ENCODE peak calls at places on chromosomes 2 and 18, in nine cellular contexts. One of them, this sample, is unnamed.

GRCh38 chr2:9263388-9263787 is 56.8 kb downstream of the ASAP2 start:
- DNase-seq in HCT116: no peak
- DNase-seq in EH: peak
- DNase-seq in activated CD4-positive, alpha-beta T cell treated with anti-CD3 and anti-CD28 coated beads, Interleukin-2, amount 50 U/mL, for 1 hour: no peak
- DNase-seq in activated naive CD4-positive, alpha-beta T cell: no peak
- DNase-seq in stimulated activated CD8-positive, alpha-beta memory T cell treated with anti-CD3 and anti-CD28 coated beads, Interleukin-2, amount 100 ng/mL, for 1 hour: no peak
- DNase-seq in stomach: no peak
- DNase-seq in H54: no peak
- DNase-seq in activated T-helper 9 cell treated with anti-CD3 and anti-CD28 coated beads, Interleukin-2, amount 50 U/mL, for 16 hours: no peak
- DNase-seq in this sample: no peak

GRCh38 chr2:159317392-159318088 is 31.0 kb upstream of the WDSUB1 start:
- DNase-seq in HCT116: no peak
- DNase-seq in EH: peak
- DNase-seq in activated CD4-positive, alpha-beta T cell treated with anti-CD3 and anti-CD28 coated beads, Interleukin-2, amount 50 U/mL, for 1 hour: no peak
- DNase-seq in activated naive CD4-positive, alpha-beta T cell: no peak
- DNase-seq in stimulated activated CD8-positive, alpha-beta memory T cell treated with anti-CD3 and anti-CD28 coated beads, Interleukin-2, amount 100 ng/mL, for 1 hour: no peak
- DNase-seq in stomach: no peak
- DNase-seq in H54: no peak
- DNase-seq in activated T-helper 9 cell treated with anti-CD3 and anti-CD28 coated beads, Interleukin-2, amount 50 U/mL, for 16 hours: no peak
- DNase-seq in this sample: no peak

GRCh38 chr2:71586471-71586870 is 133.1 kb downstream of the DYSF start:
- DNase-seq in HCT116: no peak
- DNase-seq in EH: no peak
- DNase-seq in activated CD4-positive, alpha-beta T cell treated with anti-CD3 and anti-CD28 coated beads, Interleukin-2, amount 50 U/mL, for 1 hour: no peak
- DNase-seq in activated naive CD4-positive, alpha-beta T cell: no peak
- DNase-seq in stimulated activated CD8-positive, alpha-beta memory T cell treated with anti-CD3 and anti-CD28 coated beads, Interleukin-2, amount 100 ng/mL, for 1 hour: no peak
- DNase-seq in stomach: no peak
- DNase-seq in H54: no peak
- DNase-seq in activated T-helper 9 cell treated with anti-CD3 and anti-CD28 coated beads, Interleukin-2, amount 50 U/mL, for 16 hours: no peak
- DNase-seq in this sample: no peak

GRCh38 chr2:154912215-154912614 is 213.7 kb downstream of the KCNJ3 start:
- DNase-seq in HCT116: no peak
- DNase-seq in EH: no peak
- DNase-seq in activated CD4-positive, alpha-beta T cell treated with anti-CD3 and anti-CD28 coated beads, Interleukin-2, amount 50 U/mL, for 1 hour: no peak
- DNase-seq in activated naive CD4-positive, alpha-beta T cell: no peak
- DNase-seq in stimulated activated CD8-positive, alpha-beta memory T cell treated with anti-CD3 and anti-CD28 coated beads, Interleukin-2, amount 100 ng/mL, for 1 hour: no peak
- DNase-seq in stomach: no peak
- DNase-seq in H54: no peak
- DNase-seq in activated T-helper 9 cell treated with anti-CD3 and anti-CD28 coated beads, Interleukin-2, amount 50 U/mL, for 16 hours: no peak
- DNase-seq in this sample: no peak

GRCh38 chr2:95296036-95296435 is 1.1 kb upstream of the KCNIP3 start:
- DNase-seq in HCT116: no peak
- DNase-seq in EH: no peak
- DNase-seq in activated CD4-positive, alpha-beta T cell treated with anti-CD3 and anti-CD28 coated beads, Interleukin-2, amount 50 U/mL, for 1 hour: no peak
- DNase-seq in activated naive CD4-positive, alpha-beta T cell: no peak
- DNase-seq in stimulated activated CD8-positive, alpha-beta memory T cell treated with anti-CD3 and anti-CD28 coated beads, Interleukin-2, amount 100 ng/mL, for 1 hour: no peak
- DNase-seq in stomach: no peak
- DNase-seq in H54: no peak
- DNase-seq in activated T-helper 9 cell treated with anti-CD3 and anti-CD28 coated beads, Interleukin-2, amount 50 U/mL, for 16 hours: no peak
- DNase-seq in this sample: no peak

GRCh38 chr18:48621815-48622555 is 83.2 kb downstream of the CTIF start:
- DNase-seq in HCT116: no peak
- DNase-seq in EH: peak
- DNase-seq in activated CD4-positive, alpha-beta T cell treated with anti-CD3 and anti-CD28 coated beads, Interleukin-2, amount 50 U/mL, for 1 hour: no peak
- DNase-seq in activated naive CD4-positive, alpha-beta T cell: no peak
- DNase-seq in stimulated activated CD8-positive, alpha-beta memory T cell treated with anti-CD3 and anti-CD28 coated beads, Interleukin-2, amount 100 ng/mL, for 1 hour: no peak
- DNase-seq in stomach: no peak
- DNase-seq in H54: no peak
- DNase-seq in activated T-helper 9 cell treated with anti-CD3 and anti-CD28 coated beads, Interleukin-2, amount 50 U/mL, for 16 hours: no peak
- DNase-seq in this sample: no peak

GRCh38 chr2:26033270-26033768 is 565 bp upstream of the RAB10 start:
- DNase-seq in HCT116: peak
- DNase-seq in EH: peak
- DNase-seq in activated CD4-positive, alpha-beta T cell treated with anti-CD3 and anti-CD28 coated beads, Interleukin-2, amount 50 U/mL, for 1 hour: no peak
- DNase-seq in activated naive CD4-positive, alpha-beta T cell: no peak
- DNase-seq in stimulated activated CD8-positive, alpha-beta memory T cell treated with anti-CD3 and anti-CD28 coated beads, Interleukin-2, amount 100 ng/mL, for 1 hour: no peak
- DNase-seq in stomach: peak
- DNase-seq in H54: peak
- DNase-seq in activated T-helper 9 cell treated with anti-CD3 and anti-CD28 coated beads, Interleukin-2, amount 50 U/mL, for 16 hours: no peak
- DNase-seq in this sample: peak

GRCh38 chr18:60117321-60117720 is 217.5 kb downstream of the PMAIP1 start:
- DNase-seq in HCT116: no peak
- DNase-seq in EH: no peak
- DNase-seq in activated CD4-positive, alpha-beta T cell treated with anti-CD3 and anti-CD28 coated beads, Interleukin-2, amount 50 U/mL, for 1 hour: no peak
- DNase-seq in activated naive CD4-positive, alpha-beta T cell: no peak
- DNase-seq in stimulated activated CD8-positive, alpha-beta memory T cell treated with anti-CD3 and anti-CD28 coated beads, Interleukin-2, amount 100 ng/mL, for 1 hour: no peak
- DNase-seq in stomach: no peak
- DNase-seq in H54: no peak
- DNase-seq in activated T-helper 9 cell treated with anti-CD3 and anti-CD28 coated beads, Interleukin-2, amount 50 U/mL, for 16 hours: no peak
- DNase-seq in this sample: no peak

GRCh38 chr2:33598472-33599174 is 476 bp downstream of the FAM98A start:
- DNase-seq in HCT116: no peak
- DNase-seq in EH: peak
- DNase-seq in activated CD4-positive, alpha-beta T cell treated with anti-CD3 and anti-CD28 coated beads, Interleukin-2, amount 50 U/mL, for 1 hour: peak
- DNase-seq in activated naive CD4-positive, alpha-beta T cell: peak
- DNase-seq in stimulated activated CD8-positive, alpha-beta memory T cell treated with anti-CD3 and anti-CD28 coated beads, Interleukin-2, amount 100 ng/mL, for 1 hour: no peak
- DNase-seq in stomach: no peak
- DNase-seq in H54: peak
- DNase-seq in activated T-helper 9 cell treated with anti-CD3 and anti-CD28 coated beads, Interleukin-2, amount 50 U/mL, for 16 hours: peak
- DNase-seq in this sample: peak

GRCh38 chr2:170340693-170341068 is 162.7 kb downstream of the MYO3B start:
- DNase-seq in HCT116: no peak
- DNase-seq in EH: no peak
- DNase-seq in activated CD4-positive, alpha-beta T cell treated with anti-CD3 and anti-CD28 coated beads, Interleukin-2, amount 50 U/mL, for 1 hour: no peak
- DNase-seq in activated naive CD4-positive, alpha-beta T cell: no peak
- DNase-seq in stimulated activated CD8-positive, alpha-beta memory T cell treated with anti-CD3 and anti-CD28 coated beads, Interleukin-2, amount 100 ng/mL, for 1 hour: no peak
- DNase-seq in stomach: no peak
- DNase-seq in H54: no peak
- DNase-seq in activated T-helper 9 cell treated with anti-CD3 and anti-CD28 coated beads, Interleukin-2, amount 50 U/mL, for 16 hours: no peak
- DNase-seq in this sample: no peak

GRCh38 chr2:209472386-209472832 is 48.6 kb downstream of the MAP2 start:
- DNase-seq in HCT116: no peak
- DNase-seq in EH: peak
- DNase-seq in activated CD4-positive, alpha-beta T cell treated with anti-CD3 and anti-CD28 coated beads, Interleukin-2, amount 50 U/mL, for 1 hour: no peak
- DNase-seq in activated naive CD4-positive, alpha-beta T cell: no peak
- DNase-seq in stimulated activated CD8-positive, alpha-beta memory T cell treated with anti-CD3 and anti-CD28 coated beads, Interleukin-2, amount 100 ng/mL, for 1 hour: no peak
- DNase-seq in stomach: no peak
- DNase-seq in H54: no peak
- DNase-seq in activated T-helper 9 cell treated with anti-CD3 and anti-CD28 coated beads, Interleukin-2, amount 50 U/mL, for 16 hours: no peak
- DNase-seq in this sample: peak

GRCh38 chr2:151560289-151560688 is 150.6 kb downstream of the RIF1 start:
- DNase-seq in HCT116: no peak
- DNase-seq in EH: peak
- DNase-seq in activated CD4-positive, alpha-beta T cell treated with anti-CD3 and anti-CD28 coated beads, Interleukin-2, amount 50 U/mL, for 1 hour: no peak
- DNase-seq in activated naive CD4-positive, alpha-beta T cell: no peak
- DNase-seq in stimulated activated CD8-positive, alpha-beta memory T cell treated with anti-CD3 and anti-CD28 coated beads, Interleukin-2, amount 100 ng/mL, for 1 hour: no peak
- DNase-seq in stomach: no peak
- DNase-seq in H54: no peak
- DNase-seq in activated T-helper 9 cell treated with anti-CD3 and anti-CD28 coated beads, Interleukin-2, amount 50 U/mL, for 16 hours: no peak
- DNase-seq in this sample: peak

GRCh38 chr18:14026199-14026598 is 106.0 kb downstream of the ZNF519 start:
- DNase-seq in HCT116: no peak
- DNase-seq in EH: no peak
- DNase-seq in activated CD4-positive, alpha-beta T cell treated with anti-CD3 and anti-CD28 coated beads, Interleukin-2, amount 50 U/mL, for 1 hour: no peak
- DNase-seq in activated naive CD4-positive, alpha-beta T cell: no peak
- DNase-seq in stimulated activated CD8-positive, alpha-beta memory T cell treated with anti-CD3 and anti-CD28 coated beads, Interleukin-2, amount 100 ng/mL, for 1 hour: no peak
- DNase-seq in stomach: no peak
- DNase-seq in H54: no peak
- DNase-seq in activated T-helper 9 cell treated with anti-CD3 and anti-CD28 coated beads, Interleukin-2, amount 50 U/mL, for 16 hours: no peak
- DNase-seq in this sample: no peak